ENCODE peak calls at places on chromosomes 13 and 19, in ten cellular contexts. Y is BE2C, H is fibroblast of mammary gland, P is lower leg skin, K is IMR-90, O is BJ, R is H9, U is breast epithelium, B is Peyer's patch, Z is osteoblast. J is an unnamed sample.

GRCh38 chr13:69948016-69948415 is 159.6 kb upstream of the ATXN8OS start:
- DNase-seq in P (no peak), Y (no peak), O (no peak), R (no peak), Z (no peak), U (no peak), B (no peak), H (no peak), K (no peak), J (no peak)

GRCh38 chr13:110132178-110132975 is 174.6 kb downstream of the COL4A1 start:
- DNase-seq in R (no peak), K (peak), Y (no peak), U (no peak), O (no peak), P (peak), Z (peak), H (no peak), B (no peak), J (no peak)

GRCh38 chr19:4068058-4068966 is 1.6 kb upstream of the ZBTB7A start:
- DNase-seq in R (no peak), Z (no peak), O (no peak), U (no peak), H (no peak), Y (peak), B (peak), P (no peak), K (no peak), J (no peak)

GRCh38 chr19:3178377-3178972 is at the start of gene S1PR4:
- DNase-seq in Z (peak), K (no peak), P (no peak), R (peak), B (peak), U (no peak), Y (no peak), O (no peak), H (no peak), J (no peak)

GRCh38 chr13:39159393-39159792 is 121.1 kb downstream of the NHLRC3 start:
- DNase-seq in R (no peak), Z (no peak), K (no peak), B (no peak), H (no peak), Y (no peak), P (no peak), O (no peak), U (no peak), J (no peak)

GRCh38 chr19:10936661-10937084 is 8.1 kb downstream of the TIMM29 start:
- DNase-seq in P (no peak), Y (peak), B (peak), K (peak), U (no peak), H (peak), Z (peak), O (peak), R (peak), J (no peak)

GRCh38 chr13:33665776-33666175 is 152.2 kb upstream of the RFC3 start:
- DNase-seq in K (no peak), R (no peak), Y (no peak), H (no peak), U (no peak), B (no peak), Z (no peak), O (no peak), P (no peak), J (no peak)

GRCh38 chr13:70520275-70520674 is 412.0 kb upstream of the KLHL1 start:
- DNase-seq in R (no peak), K (no peak), O (no peak), U (no peak), P (no peak), H (no peak), Z (no peak), Y (no peak), B (no peak), J (no peak)

GRCh38 chr19:39679056-39679790 is 23.5 kb downstream of the LGALS16 start:
- DNase-seq in Z (no peak), H (no peak), B (no peak), O (no peak), Y (no peak), K (no peak), P (no peak), U (no peak), R (no peak), J (no peak)

GRCh38 chr19:5743640-5744039 is 23.2 kb downstream of the CATSPERD start:
- DNase-seq in O (no peak), K (no peak), U (no peak), Y (no peak), Z (peak), P (no peak), B (no peak), H (peak), R (no peak), J (no peak)

GRCh38 chr19:17909017-17909732 is 23.6 kb upstream of the CCDC124 start:
- DNase-seq in H (no peak), B (no peak), Y (no peak), P (no peak), Z (peak), U (no peak), K (no peak), R (peak), O (no peak), J (no peak)

GRCh38 chr19:1825909-1826556 is 14.0 kb upstream of the ATP8B3 start:
- DNase-seq in K (peak), Z (peak), H (peak), R (peak), U (peak), P (peak), Y (peak), B (peak), O (no peak), J (peak)

GRCh38 chr13:24539500-24540165 is 27.1 kb upstream of the PARP4 start:
- DNase-seq in U (no peak), R (no peak), Z (no peak), K (no peak), H (no peak), O (no peak), B (no peak), P (no peak), Y (no peak), J (no peak)
- TF ChIP-seq CTCF in U (no peak), R (no peak), Z (no peak), K (no peak), H (no peak), O (no peak), B (no peak), P (no peak), Y (no peak), J (no peak)

DNA sequence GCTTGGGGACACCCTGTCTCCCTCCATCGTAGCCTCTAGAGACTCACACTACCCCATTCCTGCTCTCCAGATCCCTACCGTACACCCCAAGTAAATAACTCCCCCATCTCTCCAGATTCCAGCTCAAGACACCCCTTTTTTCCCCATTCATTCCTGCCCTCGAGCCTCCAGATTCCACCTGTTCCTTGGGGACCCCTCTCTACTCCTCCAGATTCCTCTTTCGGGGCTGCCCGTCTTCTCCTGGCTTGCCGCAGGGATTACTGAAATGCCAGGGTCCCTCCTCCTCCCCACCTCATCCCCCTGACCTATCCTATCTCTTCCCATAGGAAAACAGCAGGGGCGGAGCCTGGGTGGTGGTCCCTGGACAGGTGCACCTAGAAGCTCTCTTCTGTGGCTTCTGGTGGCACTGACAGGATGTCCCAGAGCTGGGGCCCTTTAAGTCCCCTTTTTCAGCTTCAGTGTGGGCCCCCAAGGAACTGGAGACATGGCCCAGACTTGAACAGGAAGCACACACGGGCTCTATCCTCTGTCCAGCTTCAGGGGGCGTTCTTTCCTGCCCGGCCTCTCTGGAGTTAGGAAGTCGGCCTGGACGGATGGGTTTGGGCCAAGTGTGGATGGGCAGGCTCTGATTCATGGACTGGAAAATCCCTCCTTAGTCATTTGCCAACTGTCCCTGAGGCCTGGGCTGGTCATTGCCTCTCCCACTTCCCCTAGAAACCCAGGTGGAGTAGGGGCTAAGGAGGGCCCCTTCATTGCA is 1.2 kb downstream of the ZSWIM4 start:
- DNase-seq in H (peak), P (peak), R (peak), K (peak), B (no peak), Y (no peak), Z (peak), O (peak), U (peak), J (no peak)
- TF ChIP-seq CTCF in H (peak), P (no peak), R (no peak), K (peak), B (no peak), Y (no peak), Z (peak), O (peak), U (no peak), J (no peak)

DNA sequence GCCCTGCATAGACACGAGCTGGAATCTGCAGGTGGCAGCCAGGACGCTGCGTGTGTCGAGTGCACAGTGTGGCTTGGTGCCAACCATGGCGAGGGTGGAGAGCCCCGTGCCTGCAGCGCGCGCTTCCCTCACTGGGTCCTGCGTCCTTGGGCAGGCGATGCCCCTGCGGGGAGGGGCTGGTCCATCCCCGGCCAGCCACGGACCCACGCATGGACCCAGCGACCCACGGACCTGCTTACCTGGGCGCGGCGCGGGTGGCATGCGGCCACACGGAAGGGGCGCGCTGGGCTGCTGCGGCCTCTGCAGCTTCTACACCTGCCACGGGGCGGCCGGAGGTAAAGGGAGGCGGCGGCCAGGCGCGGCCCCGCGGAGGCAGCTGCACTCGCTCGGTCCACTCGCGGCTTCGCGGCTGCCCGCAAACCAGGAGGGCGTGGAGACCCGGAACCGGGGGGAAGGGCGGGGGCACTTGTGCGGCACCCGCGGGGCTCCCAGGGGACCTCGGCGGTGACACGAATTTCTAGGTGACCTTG is 569 bp upstream of the MCF2L start:
- DNase-seq in O (no peak), Y (no peak), R (no peak), K (no peak), H (no peak), P (no peak), U (peak), Z (peak), B (peak), J (no peak)
- TF ChIP-seq CTCF in O (no peak), Y (no peak), R (peak), K (no peak), H (no peak), P (no peak), U (peak), Z (no peak), B (peak), J (no peak)

DNA sequence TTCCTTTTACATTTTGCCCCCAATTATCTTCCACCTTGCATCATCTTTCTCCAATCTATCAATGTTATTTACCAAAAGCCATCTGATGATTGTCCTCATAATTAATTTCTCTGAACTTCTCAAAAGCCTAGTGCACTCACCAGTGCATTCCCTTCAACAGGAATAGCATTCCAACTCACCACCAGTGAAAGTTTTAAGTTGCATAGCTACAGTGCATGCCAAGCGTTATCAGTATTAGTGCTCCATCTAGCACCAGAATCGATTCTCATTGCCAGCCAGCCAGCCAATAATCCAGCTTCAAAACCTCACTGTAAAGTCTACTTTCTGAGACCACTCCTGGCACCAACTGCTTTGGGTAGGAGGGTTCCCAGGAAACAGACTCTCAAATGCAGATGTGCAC is 7.4 kb downstream of the MYCBP2 start:
- DNase-seq in U (no peak), R (no peak), B (no peak), P (no peak), Z (no peak), O (no peak), K (no peak), H (no peak), Y (no peak), J (no peak)
- TF ChIP-seq CTCF in U (no peak), R (no peak), B (no peak), P (no peak), Z (no peak), O (no peak), K (no peak), H (no peak), Y (no peak), J (no peak)